ENCODE peak calls at places on chromosome 20, in four cellular contexts. One of them, this sample, is unnamed.
A peak's percentile ranks its signal among the peaks of the same experiment; 100 is the strongest.

GRCh38 chr20:3067139-3068009 is 4.0 kb upstream of the OXT start:
- DNase-seq in colonic mucosa: no peak
- DNase-seq in lower lobe of right lung: no peak
- DNase-seq in WTC11: no peak
- DNase-seq in this sample: no peak

GRCh38 chr20:20768202-20768815 is 55.9 kb upstream of the RALGAPA2 start:
- DNase-seq in WTC11: no peak
- DNase-seq in colonic mucosa: no peak
- DNase-seq in lower lobe of right lung: no peak
- DNase-seq in this sample: no peak

GRCh38 chr20:38863024-38863851 is 57.7 kb downstream of the PPP1R16B start:
- DNase-seq in WTC11: no peak
- DNase-seq in lower lobe of right lung: no peak
- DNase-seq in colonic mucosa: no peak
- DNase-seq in this sample: no peak

GRCh38 chr20:10388571-10388970 is 45.5 kb downstream of the MKKS start:
- DNase-seq in colonic mucosa: no peak
- DNase-seq in WTC11: no peak
- DNase-seq in lower lobe of right lung: no peak
- DNase-seq in this sample: no peak

GRCh38 chr20:6689339-6689973 is 78.0 kb upstream of the BMP2 start:
- DNase-seq in colonic mucosa: no peak
- DNase-seq in WTC11: no peak
- DNase-seq in lower lobe of right lung: no peak
- DNase-seq in this sample: no peak

GRCh38 chr20:35714127-35714526 is 14.9 kb downstream of the ROMO1 start:
- DNase-seq in lower lobe of right lung: no peak
- DNase-seq in WTC11: no peak
- DNase-seq in colonic mucosa: no peak
- DNase-seq in this sample: no peak

GRCh38 chr20:56362833-56363413 is 4.1 kb downstream of the FAM210B start:
- DNase-seq in colonic mucosa: no peak
- DNase-seq in lower lobe of right lung: no peak
- DNase-seq in WTC11: no peak
- DNase-seq in this sample: peak; percentile 69

GRCh38 chr20:48983423-48984400 is 62.2 kb downstream of the ARFGEF2 start:
- DNase-seq in WTC11: no peak
- DNase-seq in colonic mucosa: no peak
- DNase-seq in lower lobe of right lung: no peak
- DNase-seq in this sample: no peak

GRCh38 chr20:31869942-31870702 is at the start of the genes DUSP15 and TTLL9:
- DNase-seq in WTC11: peak; percentile 60
- DNase-seq in lower lobe of right lung: peak; percentile 61
- DNase-seq in colonic mucosa: peak; percentile 39
- DNase-seq in this sample: no peak

GRCh38 chr20:20220137-20220536 is 147.8 kb upstream of the INSM1 start:
- DNase-seq in WTC11: no peak
- DNase-seq in colonic mucosa: no peak
- DNase-seq in lower lobe of right lung: no peak
- DNase-seq in this sample: no peak

GRCh38 chr20:14341782-14342181 is 4.4 kb upstream of the FLRT3 start:
- DNase-seq in lower lobe of right lung: no peak
- DNase-seq in colonic mucosa: no peak
- DNase-seq in WTC11: no peak
- DNase-seq in this sample: no peak

GRCh38 chr20:36676701-36677421 is 30.9 kb upstream of the SLA2 start:
- DNase-seq in WTC11: peak; percentile 92
- DNase-seq in colonic mucosa: no peak
- DNase-seq in lower lobe of right lung: no peak
- DNase-seq in this sample: peak; percentile 91

GRCh38 chr20:41895633-41896032 is 277.5 kb upstream of the CHD6 start:
- DNase-seq in lower lobe of right lung: no peak
- DNase-seq in WTC11: no peak
- DNase-seq in colonic mucosa: no peak
- DNase-seq in this sample: peak; percentile 25

GRCh38 chr20:23915844-23916243 is 36.3 kb upstream of the CST5 start:
- DNase-seq in lower lobe of right lung: no peak
- DNase-seq in colonic mucosa: no peak
- DNase-seq in WTC11: no peak
- DNase-seq in this sample: no peak

GRCh38 chr20:58433759-58434158 is 44.7 kb downstream of the VAPB start:
- DNase-seq in colonic mucosa: peak; percentile 33
- DNase-seq in lower lobe of right lung: no peak
- DNase-seq in WTC11: no peak
- DNase-seq in this sample: no peak

GRCh38 chr20:6026051-6026450 is 27.8 kb downstream of the LRRN4 start:
- DNase-seq in WTC11: no peak
- DNase-seq in colonic mucosa: no peak
- DNase-seq in lower lobe of right lung: no peak
- DNase-seq in this sample: no peak

GRCh38 chr20:20014659-20015058 is 2.5 kb upstream of the NAA20 start:
- DNase-seq in lower lobe of right lung: no peak
- DNase-seq in WTC11: no peak
- DNase-seq in colonic mucosa: no peak
- DNase-seq in this sample: no peak

GRCh38 chr20:4234128-4234527 is 218.8 kb upstream of the RNF24 start:
- DNase-seq in lower lobe of right lung: no peak
- DNase-seq in WTC11: no peak
- DNase-seq in colonic mucosa: no peak
- DNase-seq in this sample: no peak

GRCh38 chr20:37630161-37630560 is 63.7 kb upstream of the CTNNBL1 start:
- DNase-seq in WTC11: no peak
- DNase-seq in lower lobe of right lung: no peak
- DNase-seq in colonic mucosa: no peak
- DNase-seq in this sample: no peak

GRCh38 chr20:20594171-20594530 is 118.3 kb downstream of the RALGAPA2 start:
- DNase-seq in lower lobe of right lung: no peak
- DNase-seq in colonic mucosa: no peak
- DNase-seq in WTC11: no peak
- DNase-seq in this sample: no peak

GRCh38 chr20:46438156-46438750 is 31.8 kb upstream of the ELMO2 start:
- DNase-seq in colonic mucosa: no peak
- DNase-seq in lower lobe of right lung: no peak
- DNase-seq in WTC11: no peak
- DNase-seq in this sample: no peak

GRCh38 chr20:54335299-54335698 is 127.4 kb downstream of the PFDN4 start:
- DNase-seq in colonic mucosa: no peak
- DNase-seq in WTC11: no peak
- DNase-seq in lower lobe of right lung: no peak
- DNase-seq in this sample: no peak

GRCh38 chr20:20411841-20412240 is 43.9 kb downstream of the INSM1 start:
- DNase-seq in lower lobe of right lung: no peak
- DNase-seq in colonic mucosa: no peak
- DNase-seq in WTC11: no peak
- DNase-seq in this sample: no peak

GRCh38 chr20:43570496-43570895 is 11.7 kb downstream of the SGK2 start:
- DNase-seq in lower lobe of right lung: no peak
- DNase-seq in colonic mucosa: peak; percentile 67
- DNase-seq in WTC11: no peak
- DNase-seq in this sample: no peak

GRCh38 chr20:37081717-37082289 is 14.0 kb downstream of the RBL1 start:
- DNase-seq in colonic mucosa: no peak
- DNase-seq in WTC11: no peak
- DNase-seq in lower lobe of right lung: no peak
- DNase-seq in this sample: peak; percentile 63

GRCh38 chr20:45913105-45913504 is 1.1 kb upstream of the PLTP start:
- DNase-seq in WTC11: no peak
- DNase-seq in colonic mucosa: no peak
- DNase-seq in lower lobe of right lung: no peak
- DNase-seq in this sample: no peak

GRCh38 chr20:54555150-54555549 is 79.8 kb downstream of the DOK5 start:
- DNase-seq in WTC11: no peak
- DNase-seq in lower lobe of right lung: no peak
- DNase-seq in colonic mucosa: no peak
- DNase-seq in this sample: no peak

GRCh38 chr20:51381557-51381956 is 161.0 kb downstream of the NFATC2 start:
- DNase-seq in lower lobe of right lung: no peak
- DNase-seq in WTC11: no peak
- DNase-seq in colonic mucosa: no peak
- DNase-seq in this sample: no peak

GRCh38 chr20:48875914-48876240 is 45.6 kb upstream of the ARFGEF2 start:
- DNase-seq in WTC11: no peak
- DNase-seq in lower lobe of right lung: no peak
- DNase-seq in colonic mucosa: no peak
- DNase-seq in this sample: no peak

GRCh38 chr20:15316556-15316955 is 979.1 kb upstream of the FLRT3 start:
- DNase-seq in WTC11: no peak
- DNase-seq in colonic mucosa: no peak
- DNase-seq in lower lobe of right lung: no peak
- DNase-seq in this sample: no peak

GRCh38 chr20:41275181-41275793 is 42.2 kb downstream of the ZHX3 start:
- DNase-seq in lower lobe of right lung: no peak
- DNase-seq in WTC11: no peak
- DNase-seq in colonic mucosa: no peak
- DNase-seq in this sample: no peak

GRCh38 chr20:44598413-44599290 is 16.3 kb downstream of the PKIG start:
- DNase-seq in WTC11: no peak
- DNase-seq in colonic mucosa: no peak
- DNase-seq in lower lobe of right lung: no peak
- DNase-seq in this sample: no peak
- TF ChIP-seq CTCF in WTC11: no peak
- TF ChIP-seq CTCF in colonic mucosa: no peak
- TF ChIP-seq CTCF in lower lobe of right lung: peak; percentile 15
- TF ChIP-seq CTCF in this sample: peak; percentile 18

DNA sequence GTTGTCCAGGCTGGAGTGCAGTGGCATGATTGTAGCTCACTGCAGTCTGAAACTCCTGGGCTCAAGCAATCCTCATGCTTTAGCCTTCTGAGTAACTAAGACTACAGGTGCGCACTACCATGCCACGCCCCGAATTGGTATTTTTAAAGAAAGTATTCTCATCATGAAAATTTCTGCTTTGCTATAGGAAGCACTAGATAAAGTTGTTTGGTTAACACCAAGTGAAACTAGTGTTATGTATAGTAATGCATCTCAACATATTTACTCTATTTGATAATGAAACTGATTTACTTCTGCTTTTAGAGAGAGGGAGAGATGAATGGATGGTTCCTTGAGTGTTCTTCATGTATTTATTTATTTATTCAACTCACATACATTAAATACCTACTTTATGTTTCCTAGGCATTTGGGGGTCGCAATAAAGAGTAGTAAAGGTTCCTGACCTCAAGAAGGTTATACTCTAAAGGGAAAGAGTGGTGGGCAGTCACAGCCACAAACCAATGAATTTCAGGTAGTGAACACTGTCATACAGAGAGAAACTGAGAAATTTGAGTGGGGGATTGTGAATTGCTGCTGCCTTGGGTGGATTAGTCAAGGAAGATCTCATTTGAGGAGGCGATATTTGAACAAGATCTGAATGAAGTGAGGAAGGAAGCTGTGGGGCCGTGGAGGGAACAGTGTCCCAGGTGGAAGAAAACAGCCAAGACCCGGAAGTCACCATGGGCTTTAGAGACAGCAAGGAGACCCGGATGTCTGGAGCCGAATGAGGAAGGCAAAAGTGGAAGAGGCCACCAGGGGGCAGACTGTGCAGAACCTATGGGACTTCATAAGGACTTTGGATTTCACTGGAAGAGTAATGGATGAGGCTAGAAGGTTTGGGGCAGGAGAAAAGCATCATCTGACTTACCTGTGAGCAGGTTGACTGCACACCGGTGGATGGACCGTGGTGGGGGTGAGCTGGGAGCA is 185.6 kb downstream of the TSHZ2 start:
- DNase-seq in WTC11: peak; percentile 83
- DNase-seq in colonic mucosa: peak; percentile 67
- DNase-seq in lower lobe of right lung: peak; percentile 54
- DNase-seq in this sample: no peak
- TF ChIP-seq CTCF in WTC11: peak; percentile 59
- TF ChIP-seq CTCF in colonic mucosa: peak; percentile 35
- TF ChIP-seq CTCF in lower lobe of right lung: peak; percentile 53
- TF ChIP-seq CTCF in this sample: peak; percentile 62

GRCh38 chr20:22862645-22863230 is 172.4 kb upstream of the SSTR4 start:
- DNase-seq in WTC11: no peak
- DNase-seq in colonic mucosa: no peak
- DNase-seq in lower lobe of right lung: no peak
- DNase-seq in this sample: no peak
- TF ChIP-seq CTCF in WTC11: no peak
- TF ChIP-seq CTCF in colonic mucosa: no peak
- TF ChIP-seq CTCF in lower lobe of right lung: peak; percentile 17
- TF ChIP-seq CTCF in this sample: peak; percentile 11

GRCh38 chr20:62413896-62414481 is 6.9 kb upstream of the CABLES2 start:
- DNase-seq in lower lobe of right lung: no peak
- DNase-seq in WTC11: peak; percentile 60
- DNase-seq in colonic mucosa: no peak
- DNase-seq in this sample: no peak
- TF ChIP-seq CTCF in lower lobe of right lung: no peak
- TF ChIP-seq CTCF in WTC11: no peak
- TF ChIP-seq CTCF in colonic mucosa: no peak
- TF ChIP-seq CTCF in this sample: peak; percentile 19

GRCh38 chr20:47515843-47516242 is 14.2 kb downstream of the NCOA3 start:
- DNase-seq in WTC11: no peak
- DNase-seq in colonic mucosa: no peak
- DNase-seq in lower lobe of right lung: no peak
- DNase-seq in this sample: no peak

GRCh38 chr20:47527004-47527800 is 25.5 kb downstream of the NCOA3 start:
- DNase-seq in colonic mucosa: no peak
- DNase-seq in lower lobe of right lung: no peak
- DNase-seq in WTC11: no peak
- DNase-seq in this sample: no peak

GRCh38 chr20:47524385-47524784 is 22.7 kb downstream of the NCOA3 start:
- DNase-seq in colonic mucosa: no peak
- DNase-seq in lower lobe of right lung: no peak
- DNase-seq in WTC11: no peak
- DNase-seq in this sample: no peak

DNA sequence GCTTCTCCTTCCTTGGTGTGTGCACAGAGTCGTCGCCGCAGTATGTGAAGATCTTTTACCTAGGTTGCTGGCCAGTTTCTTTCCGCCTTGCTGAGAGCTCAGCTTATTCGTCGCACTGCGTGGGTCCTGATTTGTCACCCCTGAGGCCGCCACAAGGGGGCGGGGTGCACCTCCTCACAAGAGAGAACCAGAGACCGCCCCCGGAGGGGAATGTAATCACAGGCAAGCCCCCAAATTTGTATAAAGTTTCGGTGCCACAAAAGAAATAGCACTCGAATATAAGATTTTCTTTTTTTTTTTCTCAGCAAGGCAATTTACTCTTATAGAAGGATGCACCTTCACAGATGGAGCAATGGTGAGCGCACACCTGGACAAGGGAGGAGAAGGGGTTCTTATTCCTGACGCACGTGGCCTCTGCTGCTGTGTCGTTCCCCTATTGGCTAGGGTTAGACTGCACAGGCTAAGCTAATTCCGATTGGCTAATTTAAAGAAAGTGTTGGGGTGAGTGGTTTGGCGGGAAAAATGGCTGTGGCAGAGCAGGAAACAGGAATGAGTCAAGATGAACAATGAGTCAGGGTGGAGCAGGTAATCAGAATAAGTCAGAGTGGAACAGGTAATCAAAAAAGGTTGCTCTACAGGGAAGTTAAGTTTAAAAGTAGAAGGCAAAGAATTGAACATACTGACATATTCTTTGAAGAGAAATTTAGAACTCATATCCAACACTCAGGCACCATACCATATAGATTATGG is 19.5 kb downstream of the NCOA3 start:
- DNase-seq in WTC11: peak; percentile 72
- DNase-seq in lower lobe of right lung: no peak
- DNase-seq in colonic mucosa: no peak
- DNase-seq in this sample: no peak
- TF ChIP-seq CTCF in WTC11: peak; percentile 65
- TF ChIP-seq CTCF in lower lobe of right lung: no peak
- TF ChIP-seq CTCF in colonic mucosa: no peak
- TF ChIP-seq CTCF in this sample: peak; percentile 33

This sample was measured in osteocyte.